ENCODE peak calls at places on chromosomes 3 and 15, in four cellular contexts. One of them, this sample, is unnamed.

GRCh38 chr3:192825191-192825590 is 92.5 kb downstream of the MB21D2 start:
- DNase-seq in neural crest cell: no peak
- DNase-seq in DMS153: no peak
- DNase-seq in NCI-H345: no peak
- DNase-seq in this sample: no peak

GRCh38 chr3:54967586-54968244 is 39.9 kb upstream of the LRTM1 start:
- DNase-seq in NCI-H345: no peak
- DNase-seq in DMS153: no peak
- DNase-seq in neural crest cell: no peak
- DNase-seq in this sample: no peak

GRCh38 chr15:67178569-67179210 is 75.8 kb downstream of the AAGAB start:
- DNase-seq in NCI-H345: no peak
- DNase-seq in neural crest cell: no peak
- DNase-seq in DMS153: no peak
- DNase-seq in this sample: no peak

GRCh38 chr3:57143886-57144459 is 21.2 kb downstream of the IL17RD start:
- DNase-seq in NCI-H345: no peak
- DNase-seq in DMS153: no peak
- DNase-seq in neural crest cell: no peak
- DNase-seq in this sample: no peak

GRCh38 chr15:67175643-67176071 is 78.8 kb downstream of the AAGAB start:
- DNase-seq in DMS153: no peak
- DNase-seq in neural crest cell: no peak
- DNase-seq in NCI-H345: no peak
- DNase-seq in this sample: peak; percentile 86

GRCh38 chr3:42032693-42033349 is 58.3 kb upstream of the TRAK1 start:
- DNase-seq in NCI-H345: no peak
- DNase-seq in DMS153: no peak
- DNase-seq in neural crest cell: no peak
- DNase-seq in this sample: peak; percentile 91

GRCh38 chr15:29252231-29252630 is 17.4 kb downstream of the NSMCE3 start:
- DNase-seq in DMS153: no peak
- DNase-seq in neural crest cell: no peak
- DNase-seq in NCI-H345: no peak
- DNase-seq in this sample: no peak

GRCh38 chr15:76286231-76286879 is 24.9 kb downstream of the ETFA start:
- DNase-seq in neural crest cell: no peak
- DNase-seq in DMS153: no peak
- DNase-seq in NCI-H345: no peak
- DNase-seq in this sample: no peak

GRCh38 chr3:77699292-77699691 is 659.4 kb downstream of the ROBO2 start:
- DNase-seq in NCI-H345: no peak
- DNase-seq in neural crest cell: no peak
- DNase-seq in DMS153: no peak
- DNase-seq in this sample: no peak

GRCh38 chr3:150581174-150581573 is 21.9 kb upstream of the SELENOT start:
- DNase-seq in DMS153: no peak
- DNase-seq in NCI-H345: no peak
- DNase-seq in neural crest cell: no peak
- DNase-seq in this sample: no peak

GRCh38 chr15:29678504-29679034 is 143.7 kb downstream of the TJP1 start:
- DNase-seq in neural crest cell: no peak
- DNase-seq in DMS153: no peak
- DNase-seq in NCI-H345: no peak
- DNase-seq in this sample: no peak

GRCh38 chr15:56824174-56824573 is 90.9 kb upstream of the ZNF280D start:
- DNase-seq in neural crest cell: no peak
- DNase-seq in NCI-H345: no peak
- DNase-seq in DMS153: no peak
- DNase-seq in this sample: no peak

GRCh38 chr3:102142379-102143058 is 292.3 kb upstream of the ZPLD1 start:
- DNase-seq in DMS153: no peak
- DNase-seq in NCI-H345: no peak
- DNase-seq in neural crest cell: no peak
- DNase-seq in this sample: no peak

GRCh38 chr15:53982281-53982680 is 4.0 kb downstream of the UNC13C start:
- DNase-seq in neural crest cell: no peak
- DNase-seq in DMS153: no peak
- DNase-seq in NCI-H345: no peak
- DNase-seq in this sample: no peak

GRCh38 chr3:12098400-12098799 is 60.3 kb downstream of the TIMP4 start:
- DNase-seq in neural crest cell: no peak
- DNase-seq in NCI-H345: no peak
- DNase-seq in DMS153: no peak
- DNase-seq in this sample: no peak

GRCh38 chr3:14274537-14274936 is 95.9 kb downstream of the LSM3 start:
- DNase-seq in neural crest cell: no peak
- DNase-seq in DMS153: no peak
- DNase-seq in NCI-H345: no peak
- DNase-seq in this sample: no peak

GRCh38 chr3:145681132-145681531 is 479.9 kb downstream of the PLOD2 start:
- DNase-seq in NCI-H345: no peak
- DNase-seq in neural crest cell: no peak
- DNase-seq in DMS153: no peak
- DNase-seq in this sample: no peak

GRCh38 chr3:151562901-151563300 is 102.0 kb upstream of the IGSF10 start:
- DNase-seq in NCI-H345: no peak
- DNase-seq in DMS153: no peak
- DNase-seq in neural crest cell: no peak
- DNase-seq in this sample: no peak

GRCh38 chr3:10400050-10400748 is 79.3 kb upstream of the SEC13 start:
- DNase-seq in DMS153: no peak
- DNase-seq in NCI-H345: no peak
- DNase-seq in neural crest cell: no peak
- DNase-seq in this sample: no peak

GRCh38 chr15:43915820-43916660 is 89.2 kb downstream of the WDR76 start:
- DNase-seq in NCI-H345: no peak
- DNase-seq in DMS153: no peak
- DNase-seq in neural crest cell: no peak
- DNase-seq in this sample: no peak

GRCh38 chr3:187843654-187844053 is 98.4 kb upstream of the BCL6 start:
- DNase-seq in DMS153: no peak
- DNase-seq in neural crest cell: no peak
- DNase-seq in NCI-H345: no peak
- DNase-seq in this sample: no peak

GRCh38 chr3:129942296-129942695 is 32.2 kb upstream of the TRH start:
- DNase-seq in DMS153: no peak
- DNase-seq in NCI-H345: peak; percentile 48
- DNase-seq in neural crest cell: peak; percentile 82
- DNase-seq in this sample: peak; percentile 71

GRCh38 chr3:109548192-109548938 is 211.0 kb upstream of the DPPA4 start:
- DNase-seq in NCI-H345: no peak
- DNase-seq in neural crest cell: no peak
- DNase-seq in DMS153: no peak
- DNase-seq in this sample: no peak

GRCh38 chr3:40801276-40801675 is 276.5 kb downstream of the ZNF621 start:
- DNase-seq in DMS153: no peak
- DNase-seq in NCI-H345: no peak
- DNase-seq in neural crest cell: no peak
- DNase-seq in this sample: no peak

GRCh38 chr3:133295199-133295901 is 104.5 kb upstream of the BFSP2 start:
- DNase-seq in DMS153: peak; percentile 70
- DNase-seq in neural crest cell: no peak
- DNase-seq in NCI-H345: peak; percentile 12
- DNase-seq in this sample: no peak

GRCh38 chr3:15428539-15428938 is 1.1 kb downstream of the EAF1 start:
- DNase-seq in neural crest cell: no peak
- DNase-seq in DMS153: no peak
- DNase-seq in NCI-H345: no peak
- DNase-seq in this sample: no peak

GRCh38 chr3:55183259-55183658 is 255.4 kb upstream of the LRTM1 start:
- DNase-seq in DMS153: no peak
- DNase-seq in NCI-H345: no peak
- DNase-seq in neural crest cell: no peak
- DNase-seq in this sample: no peak

GRCh38 chr3:193776626-193777025 is 183.6 kb downstream of the OPA1 start:
- DNase-seq in NCI-H345: no peak
- DNase-seq in DMS153: no peak
- DNase-seq in neural crest cell: no peak
- DNase-seq in this sample: no peak

GRCh38 chr15:89399390-89400120 is 64.9 kb upstream of the POLG start:
- DNase-seq in NCI-H345: peak; percentile 47
- DNase-seq in DMS153: peak; percentile 6
- DNase-seq in neural crest cell: peak; percentile 48
- DNase-seq in this sample: no peak

GRCh38 chr15:47582283-47582682 is 135.0 kb upstream of the SEMA6D start:
- DNase-seq in neural crest cell: no peak
- DNase-seq in DMS153: no peak
- DNase-seq in NCI-H345: no peak
- DNase-seq in this sample: no peak

GRCh38 chr15:67892559-67893377 is 52.9 kb upstream of the RNU6-1 start:
- DNase-seq in DMS153: no peak
- DNase-seq in NCI-H345: no peak
- DNase-seq in neural crest cell: no peak
- DNase-seq in this sample: no peak

GRCh38 chr15:72063186-72063585 is 54.8 kb downstream of the MYO9A start:
- DNase-seq in DMS153: no peak
- DNase-seq in neural crest cell: no peak
- DNase-seq in NCI-H345: no peak
- DNase-seq in this sample: no peak

GRCh38 chr3:149224736-149225594 is 3.3 kb upstream of the CP start:
- DNase-seq in NCI-H345: no peak
- DNase-seq in DMS153: peak; percentile 10
- DNase-seq in neural crest cell: no peak
- DNase-seq in this sample: no peak

GRCh38 chr3:67522081-67522480 is 132.3 kb downstream of the SUCLG2 start:
- DNase-seq in neural crest cell: no peak
- DNase-seq in DMS153: no peak
- DNase-seq in NCI-H345: no peak
- DNase-seq in this sample: no peak

GRCh38 chr15:55279746-55280351 is 9.8 kb downstream of the RAB27A start:
- DNase-seq in DMS153: no peak
- DNase-seq in neural crest cell: no peak
- DNase-seq in NCI-H345: no peak
- DNase-seq in this sample: no peak

GRCh38 chr3:118548434-118548833 is 486.2 kb downstream of the IGSF11 start:
- DNase-seq in DMS153: no peak
- DNase-seq in neural crest cell: no peak
- DNase-seq in NCI-H345: no peak
- DNase-seq in this sample: no peak